ENCODE peak calls at places on chromosomes 6 and 20, in five cellular contexts. V is H1, C is GM12878, D is HCT116, J is HepG2. W is an unnamed sample.

GRCh38 chr6:127855542-127856159 is 45.2 kb downstream of the THEMIS start:
- DNase-seq in J (peak; percentile 24), D (no peak), V (no peak), C (no peak), W (no peak)

GRCh38 chr6:19719691-19720127 is 117.5 kb upstream of the ID4 start:
- DNase-seq in J (no peak), D (no peak), C (no peak), V (no peak), W (no peak)

GRCh38 chr6:165843121-165843520 is 180.1 kb upstream of the PDE10A start:
- DNase-seq in J (no peak), V (no peak), C (no peak), D (no peak), W (no peak)

GRCh38 chr6:126600258-126600916 is 260.5 kb downstream of the CENPW start:
- DNase-seq in C (no peak), D (no peak), V (no peak), J (no peak), W (no peak)

GRCh38 chr6:4074478-4075235 is 4.3 kb downstream of the FAM217A start:
- DNase-seq in J (no peak), C (no peak), V (no peak), D (no peak), W (no peak)

GRCh38 chr6:134431306-134431919 is 113.5 kb upstream of the SGK1 start:
- DNase-seq in V (no peak), C (no peak), J (no peak), D (no peak), W (no peak)

GRCh38 chr20:1830240-1830639 is 65.0 kb upstream of the SIRPA start:
- DNase-seq in C (no peak), J (no peak), V (no peak), D (peak; percentile 56), W (no peak)

GRCh38 chr6:149007846-149008245 is 261.0 kb downstream of the UST start:
- DNase-seq in V (no peak), D (no peak), C (no peak), J (no peak), W (no peak)

GRCh38 chr20:58651823-58652605 is 931 bp downstream of the STX16 start:
- DNase-seq in D (no peak), J (peak; percentile 54), C (peak; percentile 61), V (peak; percentile 84), W (peak; percentile 82)

GRCh38 chr20:41200446-41201202 is 63.3 kb downstream of the PLCG1 start:
- DNase-seq in D (no peak), V (no peak), C (no peak), J (no peak), W (no peak)

GRCh38 chr6:133062702-133063319 is 178.3 kb upstream of the EYA4 start:
- DNase-seq in C (no peak), V (no peak), J (no peak), D (no peak), W (no peak)

GRCh38 chr6:105920071-105920470 is 166.1 kb upstream of the PRDM1 start:
- DNase-seq in D (no peak), C (no peak), V (no peak), J (no peak), W (no peak)

GRCh38 chr6:3037578-3038365 is 30.5 kb upstream of the RIPK1 start:
- DNase-seq in C (no peak), J (no peak), V (no peak), D (no peak), W (no peak)

GRCh38 chr6:85404497-85405174 is 45.2 kb upstream of the NT5E start:
- DNase-seq in J (peak; percentile 82), D (peak; percentile 43), C (no peak), V (no peak), W (no peak)

GRCh38 chr20:57402206-57403125 is 11.3 kb downstream of the RBM38 start:
- DNase-seq in J (no peak), V (no peak), C (no peak), D (no peak), W (no peak)

DNA sequence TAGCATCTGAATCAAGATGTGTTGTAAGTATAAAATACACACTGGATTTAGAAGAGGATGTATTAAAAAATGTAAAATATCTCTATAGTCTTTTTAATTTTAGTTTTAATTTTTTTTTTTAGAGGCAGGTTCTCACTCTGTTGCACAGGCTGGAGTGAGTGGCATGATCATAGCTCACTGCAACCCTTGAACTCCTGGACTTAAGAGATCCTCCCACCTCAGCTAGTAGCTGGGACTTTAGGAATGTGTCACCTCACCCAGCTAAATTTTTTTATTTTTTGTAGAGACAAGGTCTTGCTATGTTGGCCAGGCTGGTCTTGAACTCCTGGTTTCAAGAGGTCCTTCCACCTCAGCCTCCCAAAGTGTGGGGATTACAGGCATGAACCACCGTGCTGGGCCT is 46.7 kb upstream of the EPB41L1 start:
- DNase-seq in D (no peak), J (peak; percentile 56), C (no peak), V (no peak), W (no peak)
- TF ChIP-seq JUND in D (no peak), J (no peak), C (no peak), V (no peak), W (no peak)

DNA sequence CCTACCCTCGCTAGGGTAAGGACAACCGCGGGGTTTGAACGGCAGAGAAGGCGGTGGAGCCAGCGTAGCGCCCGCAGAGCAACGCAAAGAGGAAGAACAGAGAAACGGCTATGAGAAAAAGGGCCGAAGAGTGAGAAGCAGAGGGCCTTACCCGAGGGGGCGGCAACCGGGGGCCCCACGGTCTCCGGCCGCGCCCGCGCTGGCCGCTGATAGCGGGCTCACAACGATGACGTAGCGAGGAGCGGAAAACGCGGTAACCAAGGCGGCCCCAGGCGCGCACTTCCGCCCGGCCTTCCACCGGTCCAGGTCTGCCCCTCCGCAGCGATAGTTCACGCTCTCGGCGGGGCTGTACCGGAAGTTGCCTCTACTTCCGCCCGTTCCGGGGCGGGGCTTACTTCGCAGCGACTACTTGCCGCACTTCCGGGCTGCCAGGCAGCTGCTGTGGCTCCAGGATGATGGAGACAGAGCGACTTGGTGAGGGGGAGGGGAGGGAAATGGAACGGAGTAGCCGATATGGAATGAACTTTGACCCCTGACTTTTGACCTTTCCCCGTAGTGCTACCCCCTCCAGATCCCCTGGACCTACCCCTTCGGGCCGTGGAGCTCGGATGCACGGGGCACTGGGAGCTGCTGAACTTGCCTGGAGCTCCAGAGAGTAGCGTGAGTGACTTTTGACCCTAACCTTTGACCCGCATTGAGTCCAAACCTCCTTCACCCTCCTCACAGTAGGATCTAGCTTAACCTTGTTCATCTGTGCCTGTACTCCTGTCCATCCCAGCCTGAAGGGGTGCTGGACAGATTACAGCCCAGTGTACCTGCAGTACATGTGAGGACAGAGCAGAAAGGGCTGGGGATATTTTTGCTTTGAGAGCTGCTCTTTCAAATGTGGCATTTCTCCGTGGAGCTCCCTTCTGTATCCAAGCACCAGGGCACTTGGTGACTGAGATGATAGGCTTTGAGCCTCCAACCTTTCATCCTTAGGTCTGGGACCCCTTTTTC is at the start of the genes NELFE and SKIC2:
- DNase-seq in C (peak; percentile 93), J (peak; percentile 97), D (peak; percentile 95), V (peak; percentile 94), W (peak; percentile 100)
- H3K9ac ChIP-seq in C (peak within 1 kb of the TSS; percentile 98), J (peak within 1 kb of the TSS; percentile 91), D (peak within 1 kb of the TSS; percentile 95), V (peak within 1 kb of the TSS; percentile 75), W (peak within 1 kb of the TSS; percentile 97)

DNA sequence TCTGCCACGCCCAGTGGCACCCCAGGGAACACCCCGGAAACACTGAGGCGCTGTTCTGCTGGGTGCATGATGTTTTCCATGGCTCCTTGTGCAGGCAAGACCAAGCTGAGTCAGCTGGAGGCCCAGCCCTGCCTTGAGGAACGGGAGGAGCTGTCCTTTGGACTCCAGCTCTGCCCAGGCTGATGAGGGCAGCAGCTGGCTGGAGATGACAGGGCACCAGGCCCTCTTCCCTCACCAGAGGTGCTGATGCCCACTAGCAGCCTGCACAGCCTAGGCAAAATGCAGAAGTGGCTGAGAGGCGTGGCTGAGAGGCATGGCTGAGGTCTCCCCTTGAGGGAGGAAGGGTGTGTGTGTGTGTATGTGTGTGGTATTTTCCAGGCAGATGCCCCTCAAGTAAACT is 2.4 kb downstream of the C6orf132 start:
- DNase-seq in J (no peak), C (no peak), D (no peak), V (no peak), W (no peak)
- TF ChIP-seq SRF in J (no peak), C (no peak), D (no peak), V (no peak), W (no peak)

GRCh38 chr20:9330151-9330550 is 184.2 kb upstream of the LAMP5 start:
- DNase-seq in J (no peak), C (no peak), D (no peak), V (no peak), W (no peak)
- TF ChIP-seq JUND in J (no peak), C (no peak), D (no peak), V (no peak), W (no peak)

W was measured in K562.